ENCODE peak calls at places on chromosomes 3 and 15, in five cellular contexts. One of them, this sample, is unnamed.

GRCh38 chr3:151383956-151384355 is 597 bp downstream of the P2RY12 start:
- ATAC-seq in CD8-positive, alpha-beta T cell: no peak
- ATAC-seq in naive B cell: peak
- ATAC-seq in stimulated activated naive CD8-positive, alpha-beta T cell treated with anti-CD3 and anti-CD28 coated beads, Interleukin-15, Interleukin-2, amounts not matched to agents 100 U/mL and 50 U/mL, for 24 hours: no peak
- ATAC-seq in sciatic nerve: peak
- ATAC-seq in this sample: peak

GRCh38 chr3:32960404-32961160 is 9.1 kb downstream of the CCR4 start:
- ATAC-seq in stimulated activated naive CD8-positive, alpha-beta T cell treated with anti-CD3 and anti-CD28 coated beads, Interleukin-15, Interleukin-2, amounts not matched to agents 100 U/mL and 50 U/mL, for 24 hours: peak
- ATAC-seq in sciatic nerve: no peak
- ATAC-seq in CD8-positive, alpha-beta T cell: no peak
- ATAC-seq in naive B cell: peak
- ATAC-seq in this sample: peak

GRCh38 chr3:12737853-12738252 is 21.2 kb downstream of the TMEM40 start:
- ATAC-seq in sciatic nerve: no peak
- ATAC-seq in CD8-positive, alpha-beta T cell: no peak
- ATAC-seq in stimulated activated naive CD8-positive, alpha-beta T cell treated with anti-CD3 and anti-CD28 coated beads, Interleukin-15, Interleukin-2, amounts not matched to agents 100 U/mL and 50 U/mL, for 24 hours: no peak
- ATAC-seq in naive B cell: no peak
- ATAC-seq in this sample: no peak

GRCh38 chr3:73018790-73019441 is 22.3 kb downstream of the PPP4R2 start:
- ATAC-seq in CD8-positive, alpha-beta T cell: peak
- ATAC-seq in sciatic nerve: no peak
- ATAC-seq in naive B cell: no peak
- ATAC-seq in stimulated activated naive CD8-positive, alpha-beta T cell treated with anti-CD3 and anti-CD28 coated beads, Interleukin-15, Interleukin-2, amounts not matched to agents 100 U/mL and 50 U/mL, for 24 hours: peak
- ATAC-seq in this sample: no peak

GRCh38 chr3:157906627-157907026 is 199.6 kb downstream of the SHOX2 start:
- ATAC-seq in sciatic nerve: peak
- ATAC-seq in stimulated activated naive CD8-positive, alpha-beta T cell treated with anti-CD3 and anti-CD28 coated beads, Interleukin-15, Interleukin-2, amounts not matched to agents 100 U/mL and 50 U/mL, for 24 hours: no peak
- ATAC-seq in CD8-positive, alpha-beta T cell: no peak
- ATAC-seq in naive B cell: no peak
- ATAC-seq in this sample: no peak

GRCh38 chr3:193768069-193768391 is 175.0 kb downstream of the OPA1 start:
- ATAC-seq in sciatic nerve: peak
- ATAC-seq in naive B cell: no peak
- ATAC-seq in CD8-positive, alpha-beta T cell: no peak
- ATAC-seq in stimulated activated naive CD8-positive, alpha-beta T cell treated with anti-CD3 and anti-CD28 coated beads, Interleukin-15, Interleukin-2, amounts not matched to agents 100 U/mL and 50 U/mL, for 24 hours: no peak
- ATAC-seq in this sample: no peak

GRCh38 chr3:179949428-179949827 is 87.3 kb downstream of the PEX5L start:
- ATAC-seq in CD8-positive, alpha-beta T cell: no peak
- ATAC-seq in sciatic nerve: peak
- ATAC-seq in naive B cell: no peak
- ATAC-seq in stimulated activated naive CD8-positive, alpha-beta T cell treated with anti-CD3 and anti-CD28 coated beads, Interleukin-15, Interleukin-2, amounts not matched to agents 100 U/mL and 50 U/mL, for 24 hours: no peak
- ATAC-seq in this sample: no peak

GRCh38 chr3:49119439-49119838 is 1.2 kb downstream of the USP19 start:
- ATAC-seq in CD8-positive, alpha-beta T cell: no peak
- ATAC-seq in stimulated activated naive CD8-positive, alpha-beta T cell treated with anti-CD3 and anti-CD28 coated beads, Interleukin-15, Interleukin-2, amounts not matched to agents 100 U/mL and 50 U/mL, for 24 hours: no peak
- ATAC-seq in naive B cell: no peak
- ATAC-seq in sciatic nerve: no peak
- ATAC-seq in this sample: no peak

GRCh38 chr15:78667578-78668236 is 26.7 kb upstream of the CHRNB4 start:
- ATAC-seq in sciatic nerve: no peak
- ATAC-seq in stimulated activated naive CD8-positive, alpha-beta T cell treated with anti-CD3 and anti-CD28 coated beads, Interleukin-15, Interleukin-2, amounts not matched to agents 100 U/mL and 50 U/mL, for 24 hours: no peak
- ATAC-seq in naive B cell: no peak
- ATAC-seq in CD8-positive, alpha-beta T cell: no peak
- ATAC-seq in this sample: no peak

GRCh38 chr3:98733778-98734281 is 29.3 kb upstream of the ST3GAL6 start:
- ATAC-seq in sciatic nerve: peak
- ATAC-seq in naive B cell: no peak
- ATAC-seq in CD8-positive, alpha-beta T cell: no peak
- ATAC-seq in stimulated activated naive CD8-positive, alpha-beta T cell treated with anti-CD3 and anti-CD28 coated beads, Interleukin-15, Interleukin-2, amounts not matched to agents 100 U/mL and 50 U/mL, for 24 hours: no peak
- ATAC-seq in this sample: no peak